ENCODE peak calls at places on chromosome 6, in six cellular contexts. M is iPS DF 19.7; G is A673; K is foreskin melanocyte; Z is activated CD4-positive, alpha-beta T cell treated with anti-CD3 and anti-CD28 coated beads for 4 hours; H is left ventricle myocardium inferior. U is an unnamed sample.

GRCh38 chr6:97240222-97240621 is 42.8 kb downstream of the MMS22L start:
- DNase-seq in Z (no peak), K (no peak), H (no peak), G (no peak), M (no peak), U (no peak)

GRCh38 chr6:689223-689622 is 3.7 kb downstream of the EXOC2 start:
- DNase-seq in H (no peak), G (no peak), M (no peak), K (no peak), Z (no peak), U (no peak)

GRCh38 chr6:166997348-166997747 is 1.8 kb upstream of the CEP43 start:
- DNase-seq in H (no peak), Z (no peak), K (no peak), G (no peak), M (no peak), U (no peak)

GRCh38 chr6:35427851-35428321 is 24.3 kb upstream of the FANCE start:
- DNase-seq in Z (no peak), G (no peak), K (no peak), M (no peak), H (no peak), U (no peak)

GRCh38 chr6:50815436-50816114 is 3.1 kb upstream of the TFAP2B start:
- DNase-seq in K (no peak), Z (no peak), H (no peak), G (peak; percentile 37), M (no peak), U (no peak)

GRCh38 chr6:149108398-149109100 is 209.0 kb upstream of the TAB2 start:
- DNase-seq in H (no peak), M (no peak), G (no peak), K (no peak), Z (no peak), U (no peak)

GRCh38 chr6:74720923-74721322 is 484.9 kb downstream of the COL12A1 start:
- DNase-seq in H (no peak), G (peak; percentile 48), Z (no peak), K (peak; percentile 11), M (no peak), U (no peak)

GRCh38 chr6:83365931-83366330 is 64.9 kb downstream of the ME1 start:
- DNase-seq in H (no peak), Z (no peak), G (peak; percentile 78), M (no peak), K (no peak), U (no peak)

GRCh38 chr6:157985378-157986155 is 3.9 kb downstream of the SYNJ2 start:
- DNase-seq in K (no peak), G (no peak), H (no peak), Z (no peak), M (no peak), U (no peak)

GRCh38 chr6:144478487-144478886 is 193.4 kb downstream of the UTRN start:
- DNase-seq in M (no peak), K (no peak), G (no peak), Z (no peak), H (peak; percentile 57), U (no peak)

GRCh38 chr6:132490478-132491204 is 22.3 kb downstream of the STX7 start:
- DNase-seq in Z (no peak), G (no peak), K (no peak), H (no peak), M (no peak), U (no peak)

GRCh38 chr6:93848011-93848620 is 428.8 kb upstream of the EPHA7 start:
- DNase-seq in K (peak; percentile 6), H (no peak), M (no peak), G (no peak), Z (no peak), U (no peak)

GRCh38 chr6:121437861-121438651 is 2.6 kb downstream of the GJA1 start:
- DNase-seq in G (peak; percentile 58), Z (no peak), H (peak; percentile 28), M (peak; percentile 93), K (no peak), U (no peak)

GRCh38 chr6:11538049-11538798 is 675 bp downstream of the TMEM170B start:
- DNase-seq in K (peak; percentile 4), M (no peak), H (peak; percentile 32), Z (peak; percentile 29), G (peak; percentile 51), U (peak; percentile 81)

GRCh38 chr6:154457046-154457713 is 53.3 kb downstream of the CNKSR3 start:
- DNase-seq in G (no peak), K (no peak), M (no peak), H (no peak), Z (no peak), U (no peak)

GRCh38 chr6:31308050-31308844 is 36.4 kb upstream of the HLA-C start:
- DNase-seq in H (no peak), K (no peak), G (peak; percentile 26), Z (peak; percentile 74), M (peak; percentile 47), U (peak; percentile 50)

GRCh38 chr6:47041741-47042140 is 391 bp downstream of the ADGRF1 start:
- DNase-seq in K (no peak), G (no peak), Z (no peak), H (no peak), M (no peak), U (no peak)

GRCh38 chr6:106562001-106562400 is 67.3 kb downstream of the RTN4IP1 start:
- DNase-seq in M (no peak), K (no peak), G (no peak), Z (no peak), H (no peak), U (no peak)

GRCh38 chr6:160487116-160487515 is 138.9 kb downstream of the SLC22A3 start:
- DNase-seq in K (no peak), Z (no peak), H (no peak), M (no peak), G (no peak), U (no peak)

GRCh38 chr6:41578714-41579610 is 32.8 kb downstream of the FOXP4 start:
- DNase-seq in G (peak; percentile 59), H (no peak), M (no peak), Z (no peak), K (no peak), U (no peak)

GRCh38 chr6:85436408-85436807 is 13.5 kb upstream of the NT5E start:
- DNase-seq in H (no peak), G (no peak), K (no peak), Z (no peak), M (no peak), U (no peak)

GRCh38 chr6:149716181-149716580 is 1.7 kb downstream of the LATS1 start:
- DNase-seq in K (no peak), Z (no peak), M (no peak), H (no peak), G (no peak), U (no peak)

GRCh38 chr6:43229803-43230239 is 540 bp upstream of the DNPH1 start:
- DNase-seq in H (no peak), M (no peak), K (no peak), Z (no peak), G (no peak), U (no peak)

GRCh38 chr6:149190228-149190831 is 127.2 kb upstream of the TAB2 start:
- DNase-seq in G (peak; percentile 60), H (peak; percentile 20), M (peak; percentile 74), K (no peak), Z (peak; percentile 48), U (no peak)

GRCh38 chr6:101747711-101748110 is 354.2 kb downstream of the GRIK2 start:
- DNase-seq in K (no peak), H (no peak), G (no peak), M (no peak), Z (no peak), U (no peak)

GRCh38 chr6:48755315-48755714 is 644.3 kb upstream of the PTCHD4 start:
- DNase-seq in H (no peak), G (no peak), K (no peak), M (no peak), Z (no peak), U (no peak)

GRCh38 chr6:157679605-157680580 is 143.2 kb upstream of the SNX9 start:
- DNase-seq in G (no peak), K (no peak), M (no peak), Z (no peak), H (no peak), U (no peak)

GRCh38 chr6:49676671-49677281 is 36.6 kb downstream of the CRISP2 start:
- DNase-seq in M (no peak), H (no peak), Z (no peak), K (no peak), G (no peak), U (no peak)

GRCh38 chr6:80165143-80165542 is 58.7 kb downstream of the BCKDHB start:
- DNase-seq in M (no peak), Z (no peak), G (no peak), K (no peak), H (no peak), U (no peak)

GRCh38 chr6:163532526-163533078 is 118.1 kb downstream of the QKI start:
- DNase-seq in Z (no peak), M (no peak), G (no peak), H (no peak), K (no peak), U (no peak)

GRCh38 chr6:117463762-117464665 is 18.5 kb upstream of the DCBLD1 start:
- DNase-seq in K (no peak), Z (no peak), G (no peak), M (no peak), H (no peak), U (no peak)

GRCh38 chr6:90818163-90818562 is 231.3 kb upstream of the MAP3K7 start:
- DNase-seq in Z (no peak), M (no peak), K (peak; percentile 16), G (no peak), H (no peak), U (no peak)

GRCh38 chr6:162343902-162344226 is 383.7 kb downstream of the PRKN start:
- DNase-seq in Z (no peak), M (no peak), G (no peak), H (no peak), K (no peak), U (no peak)

GRCh38 chr6:110180228-110181008 is at the start of gene CDC40:
- DNase-seq in Z (peak; percentile 55), H (peak; percentile 49), M (peak; percentile 5), K (no peak), G (no peak), U (peak; percentile 71)

GRCh38 chr6:47083586-47084047 is 41.5 kb upstream of the ADGRF1 start:
- DNase-seq in G (peak; percentile 85), Z (no peak), H (peak; percentile 93), M (no peak), K (no peak), U (peak; percentile 89)

GRCh38 chr6:75090574-75090973 is 115.3 kb downstream of the COL12A1 start:
- DNase-seq in Z (no peak), G (no peak), H (no peak), K (no peak), M (no peak), U (no peak)

U was measured in aorta.